ENCODE peak calls at places on chromosomes 16 and 17, in eight cellular contexts. V is tibial artery; B is left lung; X is astrocyte; C is CD8-positive, alpha-beta T cell; T is colonic mucosa; Y is Peyer's patch; M is aorta. U is an unnamed sample. For H3K27me3 and H3K4me1, the result is how much of the 10 kb centered on the place peaks cover.

GRCh38 chr16:87132361-87133014 is 184.7 kb downstream of the C16orf95 start:
- DNase-seq in V (peak), B (no peak), X (peak), C (no peak), T (no peak), Y (no peak), M (peak), U (no peak)

GRCh38 chr17:50468120-50469004 is at the start of gene CHAD:
- DNase-seq in V (no peak), B (peak), X (no peak), C (no peak), T (peak), Y (no peak), M (no peak), U (no peak)

GRCh38 chr16:9062301-9062700 is 29.1 kb upstream of the HAPSTR1 start:
- DNase-seq in V (no peak), B (no peak), X (no peak), C (no peak), T (no peak), Y (no peak), M (no peak), U (no peak)

GRCh38 chr16:59886021-59886420 is 1151.9 kb upstream of the GOT2 start:
- DNase-seq in V (no peak), B (no peak), X (peak), C (no peak), T (no peak), Y (no peak), M (no peak), U (peak)

GRCh38 chr17:35138218-35138617 is 3.9 kb downstream of the NLE1 start:
- DNase-seq in V (no peak), B (no peak), X (no peak), C (no peak), T (no peak), Y (no peak), M (no peak), U (no peak)

GRCh38 chr17:74455025-74455585 is 11.3 kb upstream of the CD300A start:
- DNase-seq in V (no peak), B (no peak), X (no peak), C (no peak), T (peak), Y (no peak), M (no peak), U (peak)

GRCh38 chr17:27207073-27207511 is 86.8 kb upstream of the WSB1 start:
- DNase-seq in V (no peak), B (no peak), X (peak), C (no peak), T (no peak), Y (no peak), M (no peak), U (no peak)

GRCh38 chr16:24347556-24347955 is 91.4 kb downstream of the CACNG3 start:
- DNase-seq in V (no peak), B (no peak), X (no peak), C (no peak), T (no peak), Y (no peak), M (no peak), U (no peak)

GRCh38 chr17:69605571-69605970 is 191.1 kb downstream of the MAP2K6 start:
- DNase-seq in V (no peak), B (no peak), X (no peak), C (no peak), T (no peak), Y (no peak), M (no peak), U (no peak)

GRCh38 chr16:79097090-79097489 is 503.4 kb downstream of the MAF start:
- DNase-seq in V (no peak), B (no peak), X (no peak), C (no peak), T (no peak), Y (no peak), M (no peak), U (no peak)

GRCh38 chr17:15510361-15510760 is 42.9 kb upstream of the CDRT4 start:
- DNase-seq in V (no peak), B (no peak), X (peak), C (no peak), T (no peak), Y (no peak), M (no peak), U (no peak)

GRCh38 chr17:44664867-44665266 is 8.6 kb downstream of the MEIOC start:
- DNase-seq in V (no peak), B (no peak), X (no peak), C (no peak), T (no peak), Y (no peak), M (no peak), U (no peak)

GRCh38 chr17:43341705-43342600 is 56.8 kb upstream of the ARL4D start:
- DNase-seq in V (no peak), B (no peak), X (peak), C (no peak), T (no peak), Y (no peak), M (no peak), U (no peak)

GRCh38 chr16:79278506-79278905 is 322.0 kb downstream of the MAF start:
- DNase-seq in V (no peak), B (peak), X (no peak), C (peak), T (no peak), Y (no peak), M (no peak), U (no peak)

GRCh38 chr16:30032083-30032819 is 1.2 kb upstream of the TLCD3B start:
- DNase-seq in V (no peak), B (no peak), X (peak), C (peak), T (peak), Y (no peak), M (no peak), U (no peak)

GRCh38 chr16:31023627-31024226 is 9.6 kb upstream of the STX4 start:
- DNase-seq in V (no peak), B (no peak), X (no peak), C (no peak), T (no peak), Y (no peak), M (no peak), U (no peak)

GRCh38 chr17:33628500-33629336 is 335.6 kb upstream of the ASIC2 start:
- DNase-seq in V (no peak), B (no peak), X (no peak), C (no peak), T (no peak), Y (no peak), M (no peak), U (no peak)

GRCh38 chr17:48497103-48497502 is 33.7 kb downstream of the HOXB1 start:
- DNase-seq in V (no peak), B (no peak), X (peak), C (no peak), T (no peak), Y (no peak), M (no peak), U (no peak)

GRCh38 chr17:73090396-73091202 is 1.9 kb downstream of the SLC39A11 start:
- DNase-seq in V (no peak), B (no peak), X (no peak), C (no peak), T (no peak), Y (no peak), M (no peak), U (no peak)

GRCh38 chr16:83706394-83706793 is 101.4 kb upstream of the HSBP1 start:
- DNase-seq in V (no peak), B (no peak), X (peak), C (no peak), T (no peak), Y (no peak), M (no peak), U (no peak)

GRCh38 chr17:64133546-64134215 is 3.7 kb upstream of the ERN1 start:
- DNase-seq in V (no peak), B (no peak), X (no peak), C (no peak), T (no peak), Y (no peak), M (no peak), U (no peak)

GRCh38 chr16:10150906-10151305 is 31.3 kb downstream of the GRIN2A start:
- DNase-seq in V (no peak), B (no peak), X (no peak), C (no peak), T (no peak), Y (no peak), M (no peak), U (no peak)

GRCh38 chr17:3636908-3637373 is 381 bp downstream of the CTNS start:
- DNase-seq in V (no peak), B (no peak), X (no peak), C (peak), T (no peak), Y (no peak), M (no peak), U (no peak)

GRCh38 chr17:19418312-19418992 is 7.4 kb downstream of the RNF112 start:
- DNase-seq in V (no peak), B (no peak), X (peak), C (no peak), T (peak), Y (no peak), M (no peak), U (no peak)

GRCh38 chr17:8341456-8341855 is 1.8 kb downstream of the ODF4 start:
- DNase-seq in V (no peak), B (no peak), X (no peak), C (no peak), T (no peak), Y (no peak), M (no peak), U (no peak)

GRCh38 chr17:19264277-19264676 is 27.1 kb downstream of the EPN2 start:
- DNase-seq in V (no peak), B (no peak), X (no peak), C (no peak), T (no peak), Y (no peak), M (no peak), U (peak)

GRCh38 chr16:59993101-59993500 is 1259.0 kb upstream of the GOT2 start:
- DNase-seq in V (peak), B (no peak), X (no peak), C (no peak), T (no peak), Y (no peak), M (no peak), U (no peak)

GRCh38 chr16:49600541-49600940 is 226.9 kb downstream of the C16orf78 start:
- DNase-seq in V (peak), B (no peak), X (no peak), C (no peak), T (no peak), Y (no peak), M (no peak), U (no peak)

GRCh38 chr16:69120096-69120664 is 12.2 kb downstream of the CHTF8 start:
- DNase-seq in V (no peak), B (no peak), X (no peak), C (no peak), T (no peak), Y (no peak), M (peak), U (no peak)

GRCh38 chr16:19066988-19067348 is 446 bp upstream of the COQ7 start:
- DNase-seq in V (no peak), B (no peak), X (no peak), C (no peak), T (no peak), Y (no peak), M (no peak), U (no peak)

GRCh38 chr17:48619821-48620496 is 4.9 kb upstream of the HOXB8 start:
- DNase-seq in V (no peak), B (no peak), X (no peak), C (no peak), T (no peak), Y (no peak), M (no peak), U (no peak)

GRCh38 chr16:87855852-87856715 is 13.2 kb downstream of the SLC7A5 start:
- DNase-seq in V (peak), B (peak), X (no peak), C (no peak), T (peak), Y (peak), M (no peak), U (peak)

GRCh38 chr17:12709063-12709462 is 43.4 kb downstream of the MYOCD start:
- DNase-seq in V (no peak), B (no peak), X (peak), C (no peak), T (no peak), Y (no peak), M (no peak), U (no peak)

GRCh38 chr16:165539-166374 is at the start of gene HBM:
- DNase-seq in V (no peak), B (no peak), X (no peak), C (no peak), T (no peak), Y (no peak), M (no peak), U (no peak)

GRCh38 chr16:167117-167462 is 1.3 kb downstream of the HBM start:
- DNase-seq in V (no peak), B (no peak), X (no peak), C (no peak), T (no peak), Y (no peak), M (no peak), U (no peak)

GRCh38 chr16:166375-167116 is 768 bp downstream of the HBM start:
- DNase-seq in V (no peak), B (no peak), X (no peak), C (no peak), T (no peak), Y (no peak), M (no peak), U (no peak)

GRCh38 chr16:165218-165538 is 600 bp upstream of the HBM start:
- DNase-seq in V (no peak), B (no peak), X (no peak), C (no peak), T (no peak), Y (no peak), M (no peak), U (no peak)

GRCh38 chr16:168424-168823 is 2.6 kb downstream of the HBM start:
- DNase-seq in V (no peak), B (no peak), X (no peak), C (no peak), T (no peak), Y (no peak), M (no peak), U (peak)
- H3K27me3 ChIP-seq in V (half or more), B (half or more), X (under half), C (under half), T (under half), Y (under half), M (under half), U (half or more)

GRCh38 chr16:53100131-53100748 is 45.4 kb downstream of the CHD9 start:
- DNase-seq in V (no peak), B (no peak), X (no peak), C (no peak), T (no peak), Y (no peak), M (no peak), U (no peak)
- H3K4me1 ChIP-seq in V (under half), B (half or more), X (under half), C (under half), T (under half), Y (under half), M (under half), U (half or more)

GRCh38 chr17:1783271-1783670 is 21.4 kb downstream of the SERPINF1 start:
- DNase-seq in V (peak), B (peak), X (no peak), C (no peak), T (no peak), Y (no peak), M (peak), U (no peak)
- H3K4me3 ChIP-seq in V (peak), B (no peak), X (no peak), C (no peak), T (no peak), Y (no peak), M (no peak), U (peak)

GRCh38 chr17:81806461-81807209 is 2.7 kb downstream of the GCGR start:
- DNase-seq in V (no peak), B (no peak), X (no peak), C (no peak), T (no peak), Y (no peak), M (no peak), U (no peak)

GRCh38 chr17:81807210-81807719 is 3.3 kb downstream of the GCGR start:
- DNase-seq in V (no peak), B (no peak), X (no peak), C (no peak), T (no peak), Y (no peak), M (no peak), U (no peak)

GRCh38 chr17:81808778-81809555 is 5.0 kb downstream of the GCGR start:
- DNase-seq in V (no peak), B (no peak), X (no peak), C (no peak), T (no peak), Y (no peak), M (no peak), U (no peak)

GRCh38 chr17:81809556-81809998 is 5.6 kb downstream of the GCGR start:
- DNase-seq in V (no peak), B (no peak), X (no peak), C (no peak), T (no peak), Y (no peak), M (no peak), U (no peak)

DNA sequence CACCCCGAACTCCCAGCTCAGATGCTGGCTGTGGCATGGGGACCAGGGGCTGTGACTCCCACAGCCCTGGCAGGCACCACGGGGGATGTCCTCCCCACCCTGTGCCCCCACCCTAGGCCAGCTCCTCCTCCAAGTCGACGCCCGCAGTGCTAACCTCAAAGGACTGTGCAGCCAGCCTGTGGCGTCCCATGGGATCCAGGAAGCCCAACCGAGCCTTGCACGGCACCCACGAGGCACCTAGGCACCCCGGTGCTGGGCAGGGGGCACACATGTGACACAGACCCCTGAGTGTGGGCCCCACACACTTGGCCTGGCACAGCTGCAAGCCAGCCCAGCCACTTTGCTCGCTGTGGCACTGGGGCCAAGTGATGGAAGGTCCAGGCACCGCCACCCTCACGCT is 3.9 kb downstream of the GCGR start:
- DNase-seq in V (no peak), B (no peak), X (no peak), C (no peak), T (no peak), Y (no peak), M (no peak), U (no peak)
- H3K27me3 ChIP-seq in V (half or more), B (half or more), X (under half), C (under half), T (half or more), Y (under half), M (under half), U (under half)

GRCh38 chr17:39643271-39643670 is 6.3 kb downstream of the STARD3 start:
- DNase-seq in V (no peak), B (no peak), X (peak), C (no peak), T (no peak), Y (no peak), M (no peak), U (no peak)
- H3K4me1 ChIP-seq in V (under half), B (half or more), X (under half), C (under half), T (under half), Y (under half), M (under half), U (under half)